ENCODE peak calls at places on chromosomes 4 and X, in five cellular contexts. One of them, this sample, is unnamed.

GRCh38 chr4:54227261-54228063 is 1.6 kb upstream of the PDGFRA start:
- DNase-seq in testis: peak; percentile 69
- DNase-seq in GM13976: peak; percentile 32
- DNase-seq in Calu3: no peak
- DNase-seq in upper lobe of right lung: no peak
- DNase-seq in this sample: no peak

GRCh38 chrX:135516376-135516775 is 4.1 kb upstream of the INTS6L start:
- DNase-seq in testis: no peak
- DNase-seq in GM13976: no peak
- DNase-seq in Calu3: no peak
- DNase-seq in upper lobe of right lung: no peak
- DNase-seq in this sample: no peak

GRCh38 chr4:81198151-81198550 is 16.9 kb downstream of the PRKG2 start:
- DNase-seq in testis: no peak
- DNase-seq in GM13976: no peak
- DNase-seq in Calu3: no peak
- DNase-seq in upper lobe of right lung: no peak
- DNase-seq in this sample: no peak

GRCh38 chr4:34512631-34513030 is 1731.7 kb downstream of the ARAP2 start:
- DNase-seq in testis: no peak
- DNase-seq in GM13976: no peak
- DNase-seq in Calu3: no peak
- DNase-seq in upper lobe of right lung: no peak
- DNase-seq in this sample: no peak

GRCh38 chr4:15373363-15373762 is 54.5 kb upstream of the C1QTNF7 start:
- DNase-seq in testis: no peak
- DNase-seq in GM13976: no peak
- DNase-seq in Calu3: no peak
- DNase-seq in upper lobe of right lung: no peak
- DNase-seq in this sample: no peak

GRCh38 chr4:69092190-69092589 is 4.1 kb upstream of the UGT2B7 start:
- DNase-seq in testis: no peak
- DNase-seq in GM13976: no peak
- DNase-seq in Calu3: no peak
- DNase-seq in upper lobe of right lung: no peak
- DNase-seq in this sample: no peak

GRCh38 chrX:69097451-69098236 is 67.6 kb downstream of the PJA1 start:
- DNase-seq in testis: no peak
- DNase-seq in GM13976: no peak
- DNase-seq in Calu3: no peak
- DNase-seq in upper lobe of right lung: no peak
- DNase-seq in this sample: no peak

GRCh38 chr4:75514949-75515612 is 808 bp downstream of the THAP6 start:
- DNase-seq in testis: no peak
- DNase-seq in GM13976: no peak
- DNase-seq in Calu3: peak; percentile 4
- DNase-seq in upper lobe of right lung: no peak
- DNase-seq in this sample: no peak

GRCh38 chr4:157043131-157043530 is 32.8 kb upstream of the GLRB start:
- DNase-seq in testis: no peak
- DNase-seq in GM13976: no peak
- DNase-seq in Calu3: peak; percentile 5
- DNase-seq in upper lobe of right lung: no peak
- DNase-seq in this sample: no peak

GRCh38 chr4:153564630-153565525 is 98.7 kb downstream of the TMEM131L start:
- DNase-seq in testis: peak; percentile 28
- DNase-seq in GM13976: no peak
- DNase-seq in Calu3: no peak
- DNase-seq in upper lobe of right lung: no peak
- DNase-seq in this sample: no peak

GRCh38 chr4:98261291-98262271 is at the start of gene RAP1GDS1:
- DNase-seq in testis: peak; percentile 62
- DNase-seq in GM13976: no peak
- DNase-seq in Calu3: peak; percentile 25
- DNase-seq in upper lobe of right lung: peak; percentile 79
- DNase-seq in this sample: peak; percentile 20

GRCh38 chr4:80540785-80541469 is 205.4 kb downstream of the CFAP299 start:
- DNase-seq in testis: no peak
- DNase-seq in GM13976: peak; percentile 45
- DNase-seq in Calu3: no peak
- DNase-seq in upper lobe of right lung: no peak
- DNase-seq in this sample: peak; percentile 7

GRCh38 chr4:177349191-177349590 is 39.5 kb downstream of the NEIL3 start:
- DNase-seq in testis: no peak
- DNase-seq in GM13976: no peak
- DNase-seq in Calu3: no peak
- DNase-seq in upper lobe of right lung: no peak
- DNase-seq in this sample: no peak

GRCh38 chr4:107818301-107818910 is 6.3 kb upstream of the SGMS2 start:
- DNase-seq in testis: no peak
- DNase-seq in GM13976: no peak
- DNase-seq in Calu3: no peak
- DNase-seq in upper lobe of right lung: no peak
- DNase-seq in this sample: no peak

GRCh38 chr4:33073811-33074210 is 2353.6 kb downstream of the PCDH7 start:
- DNase-seq in testis: no peak
- DNase-seq in GM13976: no peak
- DNase-seq in Calu3: no peak
- DNase-seq in upper lobe of right lung: no peak
- DNase-seq in this sample: no peak

GRCh38 chrX:107721318-107721717 is 54.3 kb downstream of the TSC22D3 start:
- DNase-seq in testis: no peak
- DNase-seq in GM13976: no peak
- DNase-seq in Calu3: no peak
- DNase-seq in upper lobe of right lung: no peak
- DNase-seq in this sample: no peak

GRCh38 chr4:22978656-22979055 is 285.9 kb downstream of the GBA3 start:
- DNase-seq in testis: no peak
- DNase-seq in GM13976: no peak
- DNase-seq in Calu3: no peak
- DNase-seq in upper lobe of right lung: no peak
- DNase-seq in this sample: no peak

GRCh38 chr4:162497564-162498167 is 333.9 kb upstream of the FSTL5 start:
- DNase-seq in testis: no peak
- DNase-seq in GM13976: peak; percentile 43
- DNase-seq in Calu3: no peak
- DNase-seq in upper lobe of right lung: no peak
- DNase-seq in this sample: peak; percentile 8

GRCh38 chrX:118383120-118383519 is 37.2 kb downstream of the WDR44 start:
- DNase-seq in testis: no peak
- DNase-seq in GM13976: no peak
- DNase-seq in Calu3: no peak
- DNase-seq in upper lobe of right lung: no peak
- DNase-seq in this sample: no peak

GRCh38 chr4:86558258-86558657 is 35.9 kb upstream of the PTPN13 start:
- DNase-seq in testis: no peak
- DNase-seq in GM13976: no peak
- DNase-seq in Calu3: no peak
- DNase-seq in upper lobe of right lung: no peak
- DNase-seq in this sample: no peak

GRCh38 chrX:22652596-22652995 is 347.2 kb upstream of the DDX53 start:
- DNase-seq in testis: peak; percentile 22
- DNase-seq in GM13976: no peak
- DNase-seq in Calu3: peak; percentile 2
- DNase-seq in upper lobe of right lung: no peak
- DNase-seq in this sample: no peak

GRCh38 chr4:93384211-93384610 is 444.3 kb upstream of the ATOH1 start:
- DNase-seq in testis: no peak
- DNase-seq in GM13976: no peak
- DNase-seq in Calu3: no peak
- DNase-seq in upper lobe of right lung: no peak
- DNase-seq in this sample: no peak

GRCh38 chr4:29829067-29829466 is 891.1 kb upstream of the PCDH7 start:
- DNase-seq in testis: no peak
- DNase-seq in GM13976: no peak
- DNase-seq in Calu3: no peak
- DNase-seq in upper lobe of right lung: no peak
- DNase-seq in this sample: no peak

GRCh38 chrX:87580862-87581261 is 63.3 kb downstream of the KLHL4 start:
- DNase-seq in testis: no peak
- DNase-seq in GM13976: no peak
- DNase-seq in Calu3: no peak
- DNase-seq in upper lobe of right lung: no peak
- DNase-seq in this sample: no peak

GRCh38 chrX:87578978-87579377 is 61.4 kb downstream of the KLHL4 start:
- DNase-seq in testis: no peak
- DNase-seq in GM13976: no peak
- DNase-seq in Calu3: no peak
- DNase-seq in upper lobe of right lung: no peak
- DNase-seq in this sample: no peak

GRCh38 chrX:87582453-87582852 is 64.9 kb downstream of the KLHL4 start:
- DNase-seq in testis: no peak
- DNase-seq in GM13976: no peak
- DNase-seq in Calu3: no peak
- DNase-seq in upper lobe of right lung: no peak
- DNase-seq in this sample: no peak

DNA sequence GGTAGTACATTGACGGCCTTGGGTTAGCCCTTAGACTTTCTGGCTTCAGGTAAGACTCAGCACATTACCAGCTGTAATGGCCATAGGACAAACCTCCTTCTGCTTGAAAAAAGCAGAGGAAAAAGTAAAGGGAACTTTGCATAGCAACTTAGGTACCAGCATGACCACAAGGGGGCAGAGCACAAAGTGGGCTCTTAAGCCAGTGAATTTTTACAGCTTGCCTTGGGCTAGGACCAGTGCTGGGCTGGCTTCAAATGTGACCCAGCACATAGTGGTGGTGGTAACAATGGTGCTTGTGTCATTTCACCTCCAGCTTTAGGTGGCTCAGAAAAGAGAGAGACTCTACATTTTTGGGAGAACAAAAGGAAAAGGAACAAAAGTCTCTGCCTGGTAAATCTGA is 66.1 kb downstream of the KLHL4 start:
- DNase-seq in testis: no peak
- DNase-seq in GM13976: no peak
- DNase-seq in Calu3: peak; percentile 1
- DNase-seq in upper lobe of right lung: no peak
- DNase-seq in this sample: no peak
- TF ChIP-seq CTCF in testis: no peak
- TF ChIP-seq CTCF in GM13976: peak; percentile 30
- TF ChIP-seq CTCF in Calu3: no peak
- TF ChIP-seq CTCF in upper lobe of right lung: peak; percentile 22
- TF ChIP-seq CTCF in this sample: peak; percentile 42

GRCh38 chrX:53354669-53355068 is 67.8 kb downstream of the SMC1A start:
- DNase-seq in testis: no peak
- DNase-seq in GM13976: no peak
- DNase-seq in Calu3: no peak
- DNase-seq in upper lobe of right lung: no peak
- DNase-seq in this sample: no peak
- TF ChIP-seq CTCF in testis: no peak
- TF ChIP-seq CTCF in GM13976: no peak
- TF ChIP-seq CTCF in Calu3: no peak
- TF ChIP-seq CTCF in upper lobe of right lung: no peak
- TF ChIP-seq CTCF in this sample: no peak

GRCh38 chr4:24169956-24170355 is 280.1 kb upstream of the PPARGC1A start:
- DNase-seq in testis: no peak
- DNase-seq in GM13976: no peak
- DNase-seq in Calu3: no peak
- DNase-seq in upper lobe of right lung: no peak
- DNase-seq in this sample: no peak

GRCh38 chr4:24172406-24172805 is 282.6 kb upstream of the PPARGC1A start:
- DNase-seq in testis: no peak
- DNase-seq in GM13976: no peak
- DNase-seq in Calu3: no peak
- DNase-seq in upper lobe of right lung: no peak
- DNase-seq in this sample: no peak

GRCh38 chr4:24179201-24179840 is 289.5 kb upstream of the PPARGC1A start:
- DNase-seq in testis: no peak
- DNase-seq in GM13976: no peak
- DNase-seq in Calu3: no peak
- DNase-seq in upper lobe of right lung: no peak
- DNase-seq in this sample: no peak

GRCh38 chr4:24175707-24176106 is 285.9 kb upstream of the PPARGC1A start:
- DNase-seq in testis: no peak
- DNase-seq in GM13976: no peak
- DNase-seq in Calu3: no peak
- DNase-seq in upper lobe of right lung: no peak
- DNase-seq in this sample: no peak

DNA sequence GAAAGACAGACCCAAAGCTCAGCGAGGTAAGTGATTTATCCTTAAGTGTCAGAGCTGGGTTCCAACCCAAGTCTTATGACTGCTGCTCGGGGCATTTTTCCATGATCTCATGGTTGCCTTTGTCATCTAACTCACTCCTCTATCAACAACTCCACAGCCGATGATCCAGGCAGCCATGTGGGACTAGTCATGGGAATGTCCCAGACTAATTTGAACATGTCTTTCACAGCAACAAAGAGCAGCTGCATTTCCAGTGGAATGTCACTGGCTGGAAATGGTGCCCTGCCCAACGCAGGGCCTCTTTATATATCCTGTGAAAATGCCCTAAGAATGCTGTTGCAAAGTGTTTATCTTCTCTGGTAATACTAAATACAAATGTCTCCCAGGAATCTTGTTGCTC is 284.8 kb upstream of the PPARGC1A start:
- DNase-seq in testis: no peak
- DNase-seq in GM13976: no peak
- DNase-seq in Calu3: no peak
- DNase-seq in upper lobe of right lung: no peak
- DNase-seq in this sample: no peak
- TF ChIP-seq CTCF in testis: no peak
- TF ChIP-seq CTCF in GM13976: no peak
- TF ChIP-seq CTCF in Calu3: no peak
- TF ChIP-seq CTCF in upper lobe of right lung: no peak
- TF ChIP-seq CTCF in this sample: no peak

DNA sequence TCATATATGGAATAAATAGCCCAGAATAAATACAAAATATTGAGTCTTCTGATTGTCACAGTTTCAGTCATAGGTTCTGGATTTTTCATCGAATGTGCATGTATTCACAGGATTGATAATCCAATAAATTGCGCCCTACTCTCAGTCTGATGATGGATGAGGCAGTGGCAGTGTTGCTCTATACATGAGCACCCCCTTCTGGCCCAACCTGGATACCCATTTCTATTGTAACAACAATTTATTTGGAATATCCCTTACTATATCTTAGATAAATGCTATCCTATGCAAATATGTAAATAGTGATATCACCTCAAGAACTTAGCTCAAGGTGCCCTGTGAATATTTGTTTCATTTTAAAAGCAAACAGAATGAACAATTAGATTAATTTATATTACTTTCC is 733.7 kb upstream of the PABPC4L start:
- DNase-seq in testis: peak; percentile 49
- DNase-seq in GM13976: no peak
- DNase-seq in Calu3: peak; percentile 42
- DNase-seq in upper lobe of right lung: no peak
- DNase-seq in this sample: no peak
- TF ChIP-seq CTCF in testis: no peak
- TF ChIP-seq CTCF in GM13976: peak; percentile 19
- TF ChIP-seq CTCF in Calu3: no peak
- TF ChIP-seq CTCF in upper lobe of right lung: peak; percentile 16
- TF ChIP-seq CTCF in this sample: peak; percentile 8

This sample was measured in AG09319.